ENCODE peak calls at places on chromosomes 13 and 19, in five cellular contexts. One of them, this sample, is unnamed.

GRCh38 chr13:48741377-48741776 is 87.6 kb downstream of the CYSLTR2 start:
- DNase-seq in lung: no peak
- DNase-seq in CD8-positive, alpha-beta T cell: no peak
- DNase-seq in thoracic aorta: no peak
- DNase-seq in stomach: no peak
- DNase-seq in this sample: peak; percentile 22

GRCh38 chr13:52891685-52892084 is 43.2 kb upstream of the PCDH8 start:
- DNase-seq in stomach: no peak
- DNase-seq in CD8-positive, alpha-beta T cell: no peak
- DNase-seq in lung: no peak
- DNase-seq in thoracic aorta: no peak
- DNase-seq in this sample: no peak

GRCh38 chr13:74329978-74330377 is 195.8 kb upstream of the KLF12 start:
- DNase-seq in thoracic aorta: no peak
- DNase-seq in lung: no peak
- DNase-seq in CD8-positive, alpha-beta T cell: no peak
- DNase-seq in stomach: no peak
- DNase-seq in this sample: no peak

GRCh38 chr13:98108330-98108729 is 34.6 kb upstream of the FARP1 start:
- DNase-seq in stomach: no peak
- DNase-seq in thoracic aorta: no peak
- DNase-seq in CD8-positive, alpha-beta T cell: no peak
- DNase-seq in lung: no peak
- DNase-seq in this sample: no peak

GRCh38 chr13:33636955-33637670 is 180.8 kb upstream of the RFC3 start:
- DNase-seq in stomach: no peak
- DNase-seq in thoracic aorta: no peak
- DNase-seq in lung: no peak
- DNase-seq in CD8-positive, alpha-beta T cell: no peak
- DNase-seq in this sample: no peak

GRCh38 chr19:51786651-51787494 is 8.1 kb upstream of the FPR3 start:
- DNase-seq in lung: no peak
- DNase-seq in stomach: no peak
- DNase-seq in CD8-positive, alpha-beta T cell: no peak
- DNase-seq in thoracic aorta: no peak
- DNase-seq in this sample: no peak

GRCh38 chr13:40502236-40502635 is 164.2 kb downstream of the FOXO1 start:
- DNase-seq in CD8-positive, alpha-beta T cell: no peak
- DNase-seq in thoracic aorta: no peak
- DNase-seq in stomach: no peak
- DNase-seq in lung: no peak
- DNase-seq in this sample: no peak

GRCh38 chr13:111232191-111232590 is 88.3 kb upstream of the TEX29 start:
- DNase-seq in stomach: no peak
- DNase-seq in thoracic aorta: no peak
- DNase-seq in lung: no peak
- DNase-seq in CD8-positive, alpha-beta T cell: no peak
- DNase-seq in this sample: no peak

GRCh38 chr13:111946214-111946613 is 120.7 kb upstream of the SOX1 start:
- DNase-seq in thoracic aorta: no peak
- DNase-seq in CD8-positive, alpha-beta T cell: no peak
- DNase-seq in lung: no peak
- DNase-seq in stomach: peak; percentile 22
- DNase-seq in this sample: no peak

GRCh38 chr19:34180273-34180672 is 8.0 kb downstream of the LSM14A start:
- DNase-seq in lung: no peak
- DNase-seq in stomach: no peak
- DNase-seq in CD8-positive, alpha-beta T cell: no peak
- DNase-seq in thoracic aorta: no peak
- DNase-seq in this sample: no peak

GRCh38 chr19:3055741-3056453 is 6.4 kb downstream of the TLE5 start:
- DNase-seq in lung: peak; percentile 72
- DNase-seq in CD8-positive, alpha-beta T cell: no peak
- DNase-seq in thoracic aorta: no peak
- DNase-seq in stomach: peak; percentile 87
- DNase-seq in this sample: peak; percentile 93

GRCh38 chr13:52617070-52618060 is 24.9 kb upstream of the HNRNPA1L2 start:
- DNase-seq in CD8-positive, alpha-beta T cell: peak; percentile 85
- DNase-seq in lung: peak; percentile 85
- DNase-seq in thoracic aorta: peak; percentile 39
- DNase-seq in stomach: peak; percentile 72
- DNase-seq in this sample: peak; percentile 85

GRCh38 chr13:83449666-83450395 is 432.4 kb downstream of the SLITRK1 start:
- DNase-seq in thoracic aorta: no peak
- DNase-seq in CD8-positive, alpha-beta T cell: no peak
- DNase-seq in lung: no peak
- DNase-seq in stomach: no peak
- DNase-seq in this sample: no peak

DNA sequence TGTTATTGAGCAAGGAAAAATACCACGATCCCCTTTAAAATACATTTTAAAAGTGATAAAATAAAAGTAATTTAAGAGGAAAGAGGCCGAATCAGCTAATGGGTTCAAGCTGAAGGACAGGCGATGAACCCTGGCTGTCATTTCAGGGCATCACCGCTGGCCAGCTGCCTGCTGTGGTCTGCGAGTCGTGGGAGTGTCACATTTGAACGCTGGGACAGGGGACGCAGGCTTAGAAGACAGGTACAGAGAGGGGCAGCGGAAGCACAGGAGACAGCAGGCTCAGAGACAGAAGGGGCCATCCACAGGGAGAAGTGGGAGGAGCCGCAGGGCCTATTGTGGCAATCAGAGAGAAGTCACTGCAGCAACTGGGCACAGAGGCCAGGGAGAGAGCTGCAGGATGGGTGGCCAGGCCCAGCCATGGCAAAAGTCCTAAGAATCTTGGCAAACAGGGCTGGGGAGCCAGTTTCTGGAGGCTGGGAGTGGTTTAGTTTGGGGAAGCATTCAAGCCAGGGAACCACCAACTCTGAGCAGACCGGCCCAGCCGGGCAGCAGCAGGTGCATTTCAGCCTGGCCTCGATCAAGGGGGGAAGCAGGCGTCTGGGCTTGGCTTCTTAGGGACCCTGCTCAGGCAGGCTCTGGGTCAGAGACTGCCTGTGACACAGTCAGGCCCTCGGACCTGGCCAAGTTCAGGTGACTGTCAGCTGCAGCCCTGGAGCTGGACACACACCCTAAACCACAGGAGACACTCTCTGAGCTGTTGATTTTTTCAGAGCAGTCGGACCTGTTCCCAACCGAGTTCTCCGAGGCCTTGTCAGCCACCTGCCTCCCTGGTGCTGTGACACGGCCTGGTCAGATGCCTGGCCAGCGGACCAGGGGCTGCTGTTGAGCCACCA is 11.9 kb downstream of the SH3GL1 start:
- DNase-seq in lung: no peak
- DNase-seq in stomach: peak; percentile 77
- DNase-seq in CD8-positive, alpha-beta T cell: no peak
- DNase-seq in thoracic aorta: no peak
- DNase-seq in this sample: no peak
- H3K4me1 ChIP-seq in lung: peaks cover 10% of the 10 kb centered on the region
- H3K4me1 ChIP-seq in stomach: peaks cover 94% of the 10 kb centered on the region
- H3K4me1 ChIP-seq in CD8-positive, alpha-beta T cell: peaks cover 31% of the 10 kb centered on the region
- H3K4me1 ChIP-seq in thoracic aorta: peaks cover 55% of the 10 kb centered on the region
- H3K4me1 ChIP-seq in this sample: peaks cover 63% of the 10 kb centered on the region

GRCh38 chr19:5789201-5789795 is 1.7 kb downstream of the DUS3L start:
- DNase-seq in thoracic aorta: no peak
- DNase-seq in CD8-positive, alpha-beta T cell: no peak
- DNase-seq in stomach: no peak
- DNase-seq in lung: no peak
- DNase-seq in this sample: no peak
- H3K36me3 ChIP-seq in thoracic aorta: peaks cover 40% of the 10 kb centered on the region
- H3K36me3 ChIP-seq in CD8-positive, alpha-beta T cell: peaks cover 40% of the 10 kb centered on the region
- H3K36me3 ChIP-seq in stomach: peaks cover 59% of the 10 kb centered on the region
- H3K36me3 ChIP-seq in lung: peaks cover 56% of the 10 kb centered on the region
- H3K36me3 ChIP-seq in this sample: peaks cover 29% of the 10 kb centered on the region

GRCh38 chr19:16184665-16185122 is 516 bp upstream of the FAM32A start:
- DNase-seq in stomach: no peak
- DNase-seq in thoracic aorta: no peak
- DNase-seq in lung: no peak
- DNase-seq in CD8-positive, alpha-beta T cell: no peak
- DNase-seq in this sample: peak; percentile 22

GRCh38 chr19:16190198-16190597 is 5.0 kb downstream of the FAM32A start:
- DNase-seq in CD8-positive, alpha-beta T cell: no peak
- DNase-seq in stomach: no peak
- DNase-seq in thoracic aorta: no peak
- DNase-seq in lung: no peak
- DNase-seq in this sample: no peak

GRCh38 chr19:16188521-16188920 is 3.3 kb downstream of the FAM32A start:
- DNase-seq in CD8-positive, alpha-beta T cell: no peak
- DNase-seq in thoracic aorta: no peak
- DNase-seq in stomach: no peak
- DNase-seq in lung: no peak
- DNase-seq in this sample: no peak

GRCh38 chr19:16185123-16185924 is at the start of gene FAM32A:
- DNase-seq in thoracic aorta: peak; percentile 97
- DNase-seq in lung: peak; percentile 99
- DNase-seq in stomach: peak; percentile 100
- DNase-seq in CD8-positive, alpha-beta T cell: peak; percentile 98
- DNase-seq in this sample: peak; percentile 100

GRCh38 chr19:16185925-16186234 is 670 bp downstream of the FAM32A start:
- DNase-seq in stomach: no peak
- DNase-seq in thoracic aorta: no peak
- DNase-seq in CD8-positive, alpha-beta T cell: no peak
- DNase-seq in lung: no peak
- DNase-seq in this sample: no peak
- H3K27ac ChIP-seq in stomach: peak overlapping the region; percentile 81
- H3K27ac ChIP-seq in thoracic aorta: peak overlapping the region; percentile 68
- H3K27ac ChIP-seq in CD8-positive, alpha-beta T cell: peak overlapping the region; percentile 81
- H3K27ac ChIP-seq in lung: peak overlapping the region; percentile 85
- H3K27ac ChIP-seq in this sample: no peak overlapping the region

DNA sequence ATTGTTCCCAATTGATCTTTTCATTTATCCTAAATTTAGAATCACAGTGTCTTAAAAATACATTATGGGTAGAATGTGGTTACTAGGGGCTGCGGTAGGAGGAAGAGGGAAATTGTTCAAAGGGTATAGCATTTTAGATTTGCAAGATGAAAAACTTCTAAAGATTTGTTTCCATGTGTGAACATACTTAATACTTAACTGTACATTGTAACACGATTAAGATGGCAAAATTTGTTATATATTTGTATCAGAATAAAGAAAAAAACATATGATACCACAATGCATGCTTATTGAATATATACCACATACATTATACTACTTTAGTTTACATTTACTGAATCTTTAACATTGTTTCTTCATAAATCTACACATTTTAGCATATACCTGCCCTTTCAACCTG is 677.3 kb upstream of the PCDH20 start:
- DNase-seq in thoracic aorta: no peak
- DNase-seq in stomach: no peak
- DNase-seq in lung: no peak
- DNase-seq in CD8-positive, alpha-beta T cell: no peak
- DNase-seq in this sample: no peak
- H3K4me1 ChIP-seq in thoracic aorta: no peaks in the 10 kb centered on the region
- H3K4me1 ChIP-seq in stomach: no peaks in the 10 kb centered on the region
- H3K4me1 ChIP-seq in lung: no peaks in the 10 kb centered on the region
- H3K4me1 ChIP-seq in CD8-positive, alpha-beta T cell: no peaks in the 10 kb centered on the region
- H3K4me1 ChIP-seq in this sample: no peaks in the 10 kb centered on the region

DNA sequence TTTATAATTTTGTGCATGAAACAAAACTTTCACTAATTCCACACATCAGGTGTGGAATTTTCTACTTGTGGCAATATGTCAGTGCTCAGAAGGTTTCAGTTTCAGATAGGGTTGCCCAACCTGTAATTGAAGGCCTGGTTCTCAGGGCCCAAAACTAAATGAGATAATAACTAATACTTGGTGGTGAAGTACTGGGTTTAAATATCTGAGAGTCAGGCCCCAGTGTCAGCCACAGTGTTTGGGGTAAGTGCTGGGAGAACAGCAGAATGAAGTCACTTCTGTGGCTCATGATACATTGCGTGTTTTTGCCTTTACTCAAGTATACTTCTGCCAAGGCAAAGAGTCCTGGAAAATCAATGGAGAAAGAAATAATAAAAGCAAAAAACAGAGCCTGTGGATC is 5.6 kb downstream of the SAFB start:
- DNase-seq in thoracic aorta: no peak
- DNase-seq in CD8-positive, alpha-beta T cell: no peak
- DNase-seq in lung: no peak
- DNase-seq in stomach: no peak
- DNase-seq in this sample: no peak
- H3K36me3 ChIP-seq in thoracic aorta: peaks cover 16% of the 10 kb centered on the region
- H3K36me3 ChIP-seq in CD8-positive, alpha-beta T cell: peaks cover 51% of the 10 kb centered on the region
- H3K36me3 ChIP-seq in lung: peaks cover 21% of the 10 kb centered on the region
- H3K36me3 ChIP-seq in stomach: peaks cover 50% of the 10 kb centered on the region
- H3K36me3 ChIP-seq in this sample: peaks cover 2% of the 10 kb centered on the region

GRCh38 chr19:54448037-54448773 is 794 bp upstream of the LENG8 start:
- DNase-seq in stomach: no peak
- DNase-seq in lung: peak; percentile 51
- DNase-seq in CD8-positive, alpha-beta T cell: peak; percentile 46
- DNase-seq in thoracic aorta: no peak
- DNase-seq in this sample: peak; percentile 74

GRCh38 chr19:54449701-54450069 is 686 bp downstream of the LENG8 start:
- DNase-seq in thoracic aorta: no peak
- DNase-seq in CD8-positive, alpha-beta T cell: no peak
- DNase-seq in stomach: no peak
- DNase-seq in lung: no peak
- DNase-seq in this sample: no peak

GRCh38 chr19:54451997-54452396 is 3.0 kb downstream of the LENG8 start:
- DNase-seq in lung: no peak
- DNase-seq in thoracic aorta: no peak
- DNase-seq in stomach: no peak
- DNase-seq in CD8-positive, alpha-beta T cell: no peak
- DNase-seq in this sample: peak; percentile 55

GRCh38 chr19:54451331-54451871 is 2.4 kb downstream of the LENG8 start:
- DNase-seq in CD8-positive, alpha-beta T cell: no peak
- DNase-seq in thoracic aorta: no peak
- DNase-seq in lung: no peak
- DNase-seq in stomach: no peak
- DNase-seq in this sample: peak; percentile 28

GRCh38 chr19:54448774-54449700 is at the start of gene LENG8:
- DNase-seq in stomach: peak; percentile 98
- DNase-seq in thoracic aorta: peak; percentile 91
- DNase-seq in CD8-positive, alpha-beta T cell: peak; percentile 96
- DNase-seq in lung: peak; percentile 97
- DNase-seq in this sample: peak; percentile 86
- H3K27ac ChIP-seq in stomach: peak within 1 kb of the TSS; percentile 99
- H3K27ac ChIP-seq in thoracic aorta: peak within 1 kb of the TSS; percentile 96
- H3K27ac ChIP-seq in CD8-positive, alpha-beta T cell: peak within 1 kb of the TSS; percentile 98
- H3K27ac ChIP-seq in lung: peak within 1 kb of the TSS; percentile 98
- H3K27ac ChIP-seq in this sample: peak within 1 kb of the TSS; percentile 94

DNA sequence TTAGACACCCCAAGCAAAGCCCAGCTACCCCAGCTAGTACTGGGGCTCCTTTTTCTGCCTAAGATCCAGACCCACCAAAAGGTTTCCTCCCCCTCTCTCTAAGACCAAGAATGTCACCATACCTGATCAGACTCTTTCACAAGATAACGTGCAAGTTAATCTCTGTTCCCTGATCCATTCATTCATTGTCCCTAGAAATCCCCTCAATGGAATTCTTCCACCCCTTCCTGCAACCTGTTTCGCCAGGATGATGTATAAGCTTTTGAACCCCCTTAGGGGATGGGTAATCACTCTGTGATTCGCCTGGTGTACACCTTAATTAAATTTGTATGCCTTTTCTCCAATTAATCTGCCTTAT is 17.3 kb upstream of the CLN5 start:
- DNase-seq in CD8-positive, alpha-beta T cell: no peak
- DNase-seq in lung: no peak
- DNase-seq in thoracic aorta: no peak
- DNase-seq in stomach: no peak
- DNase-seq in this sample: no peak
- H3K4me1 ChIP-seq in CD8-positive, alpha-beta T cell: no peaks in the 10 kb centered on the region
- H3K4me1 ChIP-seq in lung: no peaks in the 10 kb centered on the region
- H3K4me1 ChIP-seq in thoracic aorta: no peaks in the 10 kb centered on the region
- H3K4me1 ChIP-seq in stomach: peaks cover under 1% of the 10 kb centered on the region
- H3K4me1 ChIP-seq in this sample: no peaks in the 10 kb centered on the region